ENCODE peak calls at places on chromosomes 2 and 18, in eight cellular contexts. R is Calu3, Z is cardiac septum, B is NCI-H748 treated with DMSO at 0.1 percent for 48 hours, X is fibroblast of pulmonary artery, S is A549, V is Caco-2, K is MV-4-11. F is an unnamed sample.

GRCh38 chr18:56789004-56789888 is 138.1 kb downstream of the WDR7 start:
- DNase-seq in R (peak), Z (no peak), B (no peak), X (peak), S (peak), V (no peak), K (peak), F (peak)

GRCh38 chr2:167924556-167924955 is 322.8 kb downstream of the STK39 start:
- DNase-seq in R (no peak), Z (no peak), B (no peak), X (no peak), S (no peak), V (peak), K (no peak), F (no peak)

GRCh38 chr18:44803019-44803650 is 122.4 kb downstream of the SETBP1 start:
- DNase-seq in R (no peak), Z (no peak), B (no peak), X (peak), S (no peak), V (no peak), K (no peak), F (no peak)

GRCh38 chr18:73551211-73551610 is 596.4 kb downstream of the FBXO15 start:
- DNase-seq in R (no peak), Z (no peak), B (no peak), X (no peak), S (no peak), V (no peak), K (no peak), F (no peak)

GRCh38 chr2:120817136-120817955 is 81.7 kb downstream of the GLI2 start:
- DNase-seq in R (no peak), Z (no peak), B (no peak), X (no peak), S (no peak), V (no peak), K (no peak), F (no peak)

GRCh38 chr2:150495993-150496627 is 8.6 kb upstream of the RND3 start:
- DNase-seq in R (no peak), Z (no peak), B (no peak), X (peak), S (peak), V (no peak), K (peak), F (no peak)

GRCh38 chr2:28753043-28753683 is 1.5 kb downstream of the PPP1CB start:
- DNase-seq in R (peak), Z (no peak), B (no peak), X (peak), S (peak), V (peak), K (peak), F (peak)

GRCh38 chr2:2715036-2715818 is 384.2 kb upstream of the MYT1L start:
- DNase-seq in R (no peak), Z (no peak), B (no peak), X (no peak), S (no peak), V (no peak), K (no peak), F (no peak)

GRCh38 chr18:44736664-44737063 is 56.0 kb downstream of the SETBP1 start:
- DNase-seq in R (no peak), Z (no peak), B (no peak), X (no peak), S (peak), V (no peak), K (no peak), F (no peak)

GRCh38 chr2:239263937-239264837 is 136.6 kb downstream of the HDAC4 start:
- DNase-seq in R (no peak), Z (peak), B (no peak), X (peak), S (no peak), V (no peak), K (peak), F (no peak)

F was measured in HT-29.